ENCODE peak calls at places on chromosomes 6 and 20, in five cellular contexts. X is AG04450, E is left ventricle myocardium inferior, G is suprapubic skin, S is spleen. T is an unnamed sample.

GRCh38 chr20:675453-676314 is at the start of gene SCRT2:
- DNase-seq in X (peak; percentile 13), E (peak; percentile 86), G (no peak), S (peak; percentile 90), T (peak; percentile 94)

GRCh38 chr6:134519456-134519855 is 201.5 kb upstream of the SGK1 start:
- DNase-seq in X (no peak), E (no peak), G (no peak), S (peak; percentile 84), T (no peak)

GRCh38 chr20:52291109-52291508 is 99.5 kb upstream of the ZFP64 start:
- DNase-seq in X (no peak), E (no peak), G (no peak), S (no peak), T (no peak)

GRCh38 chr20:49938173-49939163 is 2.3 kb downstream of the RNF114 start:
- DNase-seq in X (peak; percentile 65), E (peak; percentile 69), G (peak; percentile 78), S (peak; percentile 25), T (no peak)

GRCh38 chr20:32839227-32839981 is 19.3 kb upstream of the EFCAB8 start:
- DNase-seq in X (no peak), E (no peak), G (no peak), S (no peak), T (no peak)

GRCh38 chr20:49482621-49483017 is at the start of gene KCNB1:
- DNase-seq in X (no peak), E (peak; percentile 56), G (peak; percentile 69), S (no peak), T (peak; percentile 91)

GRCh38 chr6:136403166-136403980 is 113.7 kb upstream of the BCLAF1 start:
- DNase-seq in X (peak; percentile 82), E (no peak), G (no peak), S (no peak), T (no peak)

GRCh38 chr6:28000351-28001045 is 43.5 kb downstream of the OR2B6 start:
- DNase-seq in X (no peak), E (no peak), G (no peak), S (no peak), T (no peak)

GRCh38 chr6:111417181-111417585 is 65.8 kb downstream of the REV3L start:
- DNase-seq in X (no peak), E (no peak), G (no peak), S (no peak), T (no peak)

GRCh38 chr20:46260480-46260879 is 47.8 kb downstream of the CDH22 start:
- DNase-seq in X (no peak), E (peak; percentile 48), G (no peak), S (no peak), T (no peak)

GRCh38 chr6:144134737-144135136 is 15.6 kb upstream of the STX11 start:
- DNase-seq in X (no peak), E (no peak), G (no peak), S (no peak), T (no peak)

GRCh38 chr20:41746635-41747034 is 128.5 kb upstream of the CHD6 start:
- DNase-seq in X (no peak), E (no peak), G (no peak), S (no peak), T (peak; percentile 36)

GRCh38 chr6:15244605-15245360 is 1.1 kb upstream of the JARID2 start:
- DNase-seq in X (no peak), E (peak; percentile 88), G (peak; percentile 92), S (peak; percentile 95), T (peak; percentile 88)

GRCh38 chr6:64293298-64293697 is 657.7 kb downstream of the PHF3 start:
- DNase-seq in X (no peak), E (no peak), G (no peak), S (no peak), T (no peak)

GRCh38 chr6:107987805-107988204 is 29.8 kb upstream of the SEC63 start:
- DNase-seq in X (no peak), E (no peak), G (no peak), S (no peak), T (no peak)

GRCh38 chr20:50333856-50334255 is 143.2 kb downstream of the CEBPB start:
- DNase-seq in X (peak; percentile 56), E (no peak), G (no peak), S (peak; percentile 22), T (no peak)

GRCh38 chr20:25252686-25253421 is 5.0 kb downstream of the PYGB start:
- DNase-seq in X (no peak), E (no peak), G (no peak), S (no peak), T (no peak)

GRCh38 chr20:2146080-2146867 is 44.6 kb downstream of the STK35 start:
- DNase-seq in X (no peak), E (no peak), G (no peak), S (peak; percentile 39), T (no peak)

GRCh38 chr6:139030211-139030530 is 1.6 kb downstream of the ABRACL start:
- DNase-seq in X (no peak), E (no peak), G (no peak), S (no peak), T (no peak)

GRCh38 chr6:133610271-133610840 is 278.6 kb upstream of the TCF21 start:
- DNase-seq in X (no peak), E (no peak), G (no peak), S (no peak), T (no peak)

GRCh38 chr6:166767191-166767590 is 140.1 kb upstream of the RPS6KA2 start:
- DNase-seq in X (no peak), E (no peak), G (no peak), S (peak; percentile 41), T (peak; percentile 38)

GRCh38 chr20:61639200-61639599 is 387.1 kb downstream of the CDH4 start:
- DNase-seq in X (no peak), E (no peak), G (no peak), S (no peak), T (no peak)

GRCh38 chr6:149331871-149332270 is 14.4 kb downstream of the TAB2 start:
- DNase-seq in X (no peak), E (no peak), G (no peak), S (no peak), T (no peak)

GRCh38 chr20:48632825-48633619 is 194.8 kb downstream of the PREX1 start:
- DNase-seq in X (no peak), E (no peak), G (no peak), S (peak; percentile 38), T (no peak)

GRCh38 chr20:19889011-19889953 is 127.9 kb upstream of the NAA20 start:
- DNase-seq in X (peak; percentile 29), E (peak; percentile 56), G (no peak), S (peak; percentile 80), T (no peak)

GRCh38 chr6:159959976-159960384 is 8.9 kb upstream of the IGF2R start:
- DNase-seq in X (no peak), E (peak; percentile 49), G (no peak), S (no peak), T (no peak)

GRCh38 chr6:50713977-50714486 is 706 bp downstream of the TFAP2D start:
- DNase-seq in X (no peak), E (no peak), G (no peak), S (no peak), T (no peak)

GRCh38 chr6:33172307-33173227 is 19.7 kb downstream of the COL11A2 start:
- DNase-seq in X (no peak), E (no peak), G (no peak), S (peak; percentile 47), T (no peak)
- TF ChIP-seq CTCF in X (peak; percentile 78), E (peak; percentile 59), G (peak; percentile 62), S (no peak), T (peak; percentile 58)

GRCh38 chr6:31157543-31158139 is at the start of gene CCHCR1:
- DNase-seq in X (no peak), E (no peak), G (no peak), S (no peak), T (no peak)

GRCh38 chr6:31158140-31158862 is at the start of gene TCF19:
- DNase-seq in X (peak; percentile 98), E (peak; percentile 99), G (peak; percentile 100), S (peak; percentile 99), T (peak; percentile 100)

GRCh38 chr6:31156647-31157046 is 955 bp downstream of the CCHCR1 start:
- DNase-seq in X (no peak), E (no peak), G (no peak), S (no peak), T (no peak)

GRCh38 chr6:31161216-31162126 is 3.1 kb downstream of the TCF19 start:
- DNase-seq in X (no peak), E (no peak), G (no peak), S (no peak), T (no peak)

GRCh38 chr6:31158863-31159855 is 770 bp downstream of the TCF19 start:
- DNase-seq in X (no peak), E (no peak), G (no peak), S (peak; percentile 79), T (no peak)
- TF ChIP-seq CTCF in X (no peak), E (no peak), G (no peak), S (no peak), T (no peak)

DNA sequence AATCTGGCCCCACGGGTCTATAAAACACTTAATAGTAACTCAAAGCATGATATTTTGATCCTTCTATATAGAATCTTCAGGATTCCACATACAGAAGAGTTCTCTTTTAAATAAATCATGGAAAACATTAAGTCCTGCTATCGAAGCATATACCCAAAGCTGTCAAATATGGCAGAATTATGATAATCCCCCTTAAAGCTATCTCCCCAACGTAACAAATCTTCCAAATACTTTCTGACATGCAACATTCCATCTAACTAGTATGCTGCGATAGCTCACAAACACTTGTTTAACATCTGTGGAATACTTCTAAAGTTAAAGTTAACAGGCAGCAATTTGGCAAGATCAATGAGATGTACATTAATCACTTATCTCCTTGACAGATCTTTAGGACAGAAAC is 371.0 kb upstream of the RUNX2 start:
- DNase-seq in X (no peak), E (no peak), G (no peak), S (no peak), T (no peak)
- TF ChIP-seq CTCF in X (no peak), E (no peak), G (no peak), S (no peak), T (no peak)

DNA sequence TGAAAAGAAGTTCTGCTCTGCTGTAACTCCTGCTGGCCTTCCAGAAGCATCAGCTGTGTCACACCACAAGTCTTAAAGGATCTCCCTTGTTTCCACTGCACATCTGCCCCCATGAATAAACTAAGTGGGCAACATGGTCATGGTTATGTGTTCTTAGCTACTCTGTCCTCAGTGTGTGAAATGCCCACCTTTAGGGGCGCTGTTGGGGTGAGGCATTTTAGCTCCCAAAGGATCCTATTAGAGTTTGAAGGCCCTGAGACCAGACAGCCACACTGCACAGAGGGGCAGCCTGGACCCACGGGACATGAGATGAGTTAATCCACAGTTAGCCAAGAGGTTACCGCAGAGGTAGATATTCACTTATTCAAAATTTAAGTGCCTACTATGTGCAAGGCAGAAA is 294.3 kb upstream of the QKI start:
- DNase-seq in X (no peak), E (no peak), G (no peak), S (no peak), T (no peak)
- TF ChIP-seq CTCF in X (no peak), E (no peak), G (no peak), S (no peak), T (no peak)

T was measured in osteocyte.